ENCODE peak calls at places on chromosomes 13 and 19, in seven cellular contexts. U is esophagus muscularis mucosa, R is HEK293T, O is NCI-H2227 treated with DMSO at 0.1 percent for 48 hours, N is putamen, Q is thoracic aorta, G is astrocyte of the spinal cord. F is an unnamed sample.

GRCh38 chr19:38388310-38389100 is at the start of gene SPRED3:
- DNase-seq in Q (no peak), R (peak), G (no peak), U (no peak), N (no peak), O (peak), F (no peak)

GRCh38 chr19:53659292-53659691 is 27.5 kb downstream of the DPRX start:
- DNase-seq in U (no peak), R (peak), Q (no peak), N (peak), O (peak), G (no peak), F (peak)

GRCh38 chr13:72204291-72204690 is 337.3 kb upstream of the DACH1 start:
- DNase-seq in N (no peak), G (peak), Q (no peak), U (no peak), R (no peak), O (no peak), F (no peak)

GRCh38 chr19:19107663-19108062 is 30.6 kb downstream of the TMEM161A start:
- DNase-seq in O (no peak), U (no peak), R (no peak), G (no peak), Q (no peak), N (no peak), F (peak)

GRCh38 chr19:3302755-3303154 is 63.6 kb upstream of the NFIC start:
- DNase-seq in Q (no peak), U (no peak), O (no peak), R (no peak), G (no peak), N (no peak), F (peak)

GRCh38 chr13:42654760-42655159 is 80.8 kb downstream of the TNFSF11 start:
- DNase-seq in N (no peak), G (no peak), U (no peak), O (no peak), R (no peak), Q (no peak), F (no peak)

GRCh38 chr19:32702010-32702409 is 10.4 kb downstream of the NUDT19 start:
- DNase-seq in O (no peak), U (no peak), R (no peak), Q (no peak), G (no peak), N (no peak), F (peak)

GRCh38 chr13:88086577-88086976 is 415.4 kb downstream of the SLITRK5 start:
- DNase-seq in Q (no peak), U (no peak), R (no peak), N (no peak), O (no peak), G (peak), F (no peak)

GRCh38 chr19:38949580-38950367 is 19.0 kb downstream of the MRPS12 start:
- DNase-seq in R (no peak), N (peak), Q (peak), U (peak), G (peak), O (peak), F (peak)

F was measured in mesendoderm.